ENCODE peak calls at places on chromosomes 2 and 18, in eight cellular contexts. One of them, this sample, is unnamed.

GRCh38 chr2:18991177-18992168 is 366.9 kb downstream of the OSR1 start:
- DNase-seq in naive thymus-derived CD4-positive, alpha-beta T cell: no peak
- DNase-seq in BJ: peak; percentile 66
- DNase-seq in CD4-positive, alpha-beta memory T cell: no peak
- DNase-seq in left lung: peak; percentile 41
- DNase-seq in heart right ventricle: peak; percentile 9
- DNase-seq in aorta: peak; percentile 62
- DNase-seq in cardiac muscle cell: peak; percentile 91
- DNase-seq in this sample: peak; percentile 83

GRCh38 chr2:236498369-236498768 is 71.3 kb upstream of the ACKR3 start:
- DNase-seq in naive thymus-derived CD4-positive, alpha-beta T cell: no peak
- DNase-seq in BJ: peak; percentile 35
- DNase-seq in CD4-positive, alpha-beta memory T cell: no peak
- DNase-seq in left lung: peak; percentile 55
- DNase-seq in heart right ventricle: peak; percentile 19
- DNase-seq in aorta: peak; percentile 52
- DNase-seq in cardiac muscle cell: peak; percentile 71
- DNase-seq in this sample: no peak

GRCh38 chr2:187577310-187577709 is 23.1 kb upstream of the TFPI start:
- DNase-seq in naive thymus-derived CD4-positive, alpha-beta T cell: no peak
- DNase-seq in BJ: no peak
- DNase-seq in CD4-positive, alpha-beta memory T cell: no peak
- DNase-seq in left lung: no peak
- DNase-seq in heart right ventricle: no peak
- DNase-seq in aorta: no peak
- DNase-seq in cardiac muscle cell: peak; percentile 34
- DNase-seq in this sample: no peak

GRCh38 chr2:224136394-224136793 is 97.3 kb upstream of the SERPINE2 start:
- DNase-seq in naive thymus-derived CD4-positive, alpha-beta T cell: no peak
- DNase-seq in BJ: no peak
- DNase-seq in CD4-positive, alpha-beta memory T cell: no peak
- DNase-seq in left lung: no peak
- DNase-seq in heart right ventricle: no peak
- DNase-seq in aorta: no peak
- DNase-seq in cardiac muscle cell: no peak
- DNase-seq in this sample: no peak

GRCh38 chr18:24009651-24010333 is 4.8 kb upstream of the TTC39C start:
- DNase-seq in naive thymus-derived CD4-positive, alpha-beta T cell: no peak
- DNase-seq in BJ: no peak
- DNase-seq in CD4-positive, alpha-beta memory T cell: peak; percentile 47
- DNase-seq in left lung: no peak
- DNase-seq in heart right ventricle: no peak
- DNase-seq in aorta: no peak
- DNase-seq in cardiac muscle cell: no peak
- DNase-seq in this sample: no peak

GRCh38 chr2:106161938-106162814 is 31.9 kb downstream of the UXS1 start:
- DNase-seq in naive thymus-derived CD4-positive, alpha-beta T cell: peak; percentile 34
- DNase-seq in BJ: no peak
- DNase-seq in CD4-positive, alpha-beta memory T cell: no peak
- DNase-seq in left lung: peak; percentile 75
- DNase-seq in heart right ventricle: no peak
- DNase-seq in aorta: no peak
- DNase-seq in cardiac muscle cell: peak; percentile 55
- DNase-seq in this sample: peak; percentile 79

GRCh38 chr2:38997784-38998183 is 108.1 kb downstream of the ARHGEF33 start:
- DNase-seq in naive thymus-derived CD4-positive, alpha-beta T cell: no peak
- DNase-seq in BJ: peak; percentile 46
- DNase-seq in CD4-positive, alpha-beta memory T cell: no peak
- DNase-seq in left lung: no peak
- DNase-seq in heart right ventricle: no peak
- DNase-seq in aorta: no peak
- DNase-seq in cardiac muscle cell: peak; percentile 92
- DNase-seq in this sample: no peak

GRCh38 chr2:101737478-101738240 is 40.2 kb downstream of the MAP4K4 start:
- DNase-seq in naive thymus-derived CD4-positive, alpha-beta T cell: no peak
- DNase-seq in BJ: no peak
- DNase-seq in CD4-positive, alpha-beta memory T cell: no peak
- DNase-seq in left lung: no peak
- DNase-seq in heart right ventricle: no peak
- DNase-seq in aorta: no peak
- DNase-seq in cardiac muscle cell: no peak
- DNase-seq in this sample: no peak

GRCh38 chr2:24353933-24354332 is 6.4 kb downstream of the ITSN2 start:
- DNase-seq in naive thymus-derived CD4-positive, alpha-beta T cell: no peak
- DNase-seq in BJ: no peak
- DNase-seq in CD4-positive, alpha-beta memory T cell: no peak
- DNase-seq in left lung: no peak
- DNase-seq in heart right ventricle: no peak
- DNase-seq in aorta: no peak
- DNase-seq in cardiac muscle cell: no peak
- DNase-seq in this sample: no peak

GRCh38 chr18:31738460-31739407 is 21.9 kb downstream of the SLC25A52 start:
- DNase-seq in naive thymus-derived CD4-positive, alpha-beta T cell: no peak
- DNase-seq in BJ: no peak
- DNase-seq in CD4-positive, alpha-beta memory T cell: no peak
- DNase-seq in left lung: no peak
- DNase-seq in heart right ventricle: no peak
- DNase-seq in aorta: no peak
- DNase-seq in cardiac muscle cell: no peak
- DNase-seq in this sample: no peak

GRCh38 chr2:88127888-88128653 is at the start of gene FABP1:
- DNase-seq in naive thymus-derived CD4-positive, alpha-beta T cell: no peak
- DNase-seq in BJ: no peak
- DNase-seq in CD4-positive, alpha-beta memory T cell: no peak
- DNase-seq in left lung: no peak
- DNase-seq in heart right ventricle: no peak
- DNase-seq in aorta: no peak
- DNase-seq in cardiac muscle cell: no peak
- DNase-seq in this sample: no peak

GRCh38 chr2:65227035-65227470 is 578 bp upstream of the ACTR2 start:
- DNase-seq in naive thymus-derived CD4-positive, alpha-beta T cell: no peak
- DNase-seq in BJ: no peak
- DNase-seq in CD4-positive, alpha-beta memory T cell: no peak
- DNase-seq in left lung: no peak
- DNase-seq in heart right ventricle: no peak
- DNase-seq in aorta: no peak
- DNase-seq in cardiac muscle cell: peak; percentile 33
- DNase-seq in this sample: peak; percentile 26

GRCh38 chr2:3265471-3265870 is 112.1 kb downstream of the EIPR1 start:
- DNase-seq in naive thymus-derived CD4-positive, alpha-beta T cell: no peak
- DNase-seq in BJ: no peak
- DNase-seq in CD4-positive, alpha-beta memory T cell: no peak
- DNase-seq in left lung: no peak
- DNase-seq in heart right ventricle: no peak
- DNase-seq in aorta: no peak
- DNase-seq in cardiac muscle cell: no peak
- DNase-seq in this sample: no peak

GRCh38 chr2:231933916-231934401 is 7.8 kb upstream of the NPPC start:
- DNase-seq in naive thymus-derived CD4-positive, alpha-beta T cell: no peak
- DNase-seq in BJ: no peak
- DNase-seq in CD4-positive, alpha-beta memory T cell: no peak
- DNase-seq in left lung: no peak
- DNase-seq in heart right ventricle: peak; percentile 77
- DNase-seq in aorta: no peak
- DNase-seq in cardiac muscle cell: peak; percentile 54
- DNase-seq in this sample: no peak

GRCh38 chr18:1103567-1103966 is 198.9 kb downstream of the ADCYAP1 start:
- DNase-seq in naive thymus-derived CD4-positive, alpha-beta T cell: no peak
- DNase-seq in BJ: no peak
- DNase-seq in CD4-positive, alpha-beta memory T cell: no peak
- DNase-seq in left lung: no peak
- DNase-seq in heart right ventricle: no peak
- DNase-seq in aorta: no peak
- DNase-seq in cardiac muscle cell: no peak
- DNase-seq in this sample: no peak

GRCh38 chr2:57696016-57696415 is 350.6 kb upstream of the VRK2 start:
- DNase-seq in naive thymus-derived CD4-positive, alpha-beta T cell: no peak
- DNase-seq in BJ: no peak
- DNase-seq in CD4-positive, alpha-beta memory T cell: no peak
- DNase-seq in left lung: no peak
- DNase-seq in heart right ventricle: no peak
- DNase-seq in aorta: no peak
- DNase-seq in cardiac muscle cell: no peak
- DNase-seq in this sample: no peak

DNA sequence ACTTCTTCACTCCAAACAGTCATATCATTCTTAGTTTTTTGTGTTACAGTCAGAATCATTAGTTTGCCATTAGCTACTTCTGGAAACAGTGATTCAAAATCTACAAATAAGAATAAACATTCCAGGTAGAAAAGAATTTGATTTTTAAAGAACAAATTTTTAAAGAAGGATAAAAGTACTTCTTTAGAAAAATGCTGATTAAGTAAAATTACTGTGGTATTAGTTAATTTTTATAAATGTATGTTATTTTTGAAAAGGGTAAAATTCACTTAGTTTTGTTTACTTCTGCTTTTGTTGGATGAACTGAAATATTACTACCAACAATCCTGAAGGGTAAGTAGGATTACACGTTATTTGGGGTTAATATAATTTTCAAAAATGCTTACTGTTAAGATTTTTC is 11.8 kb downstream of the MMADHC start:
- DNase-seq in naive thymus-derived CD4-positive, alpha-beta T cell: no peak
- DNase-seq in BJ: no peak
- DNase-seq in CD4-positive, alpha-beta memory T cell: no peak
- DNase-seq in left lung: no peak
- DNase-seq in heart right ventricle: no peak
- DNase-seq in aorta: no peak
- DNase-seq in cardiac muscle cell: no peak
- DNase-seq in this sample: no peak
- H3K36me3 ChIP-seq in naive thymus-derived CD4-positive, alpha-beta T cell: peaks cover 19% of the 10 kb centered on the region
- H3K36me3 ChIP-seq in BJ: peaks cover 7% of the 10 kb centered on the region
- H3K36me3 ChIP-seq in CD4-positive, alpha-beta memory T cell: peaks cover 79% of the 10 kb centered on the region
- H3K36me3 ChIP-seq in left lung: peaks cover 92% of the 10 kb centered on the region
- H3K36me3 ChIP-seq in heart right ventricle: peaks cover 19% of the 10 kb centered on the region
- H3K36me3 ChIP-seq in aorta: no peaks in the 10 kb centered on the region
- H3K36me3 ChIP-seq in cardiac muscle cell: peaks cover 67% of the 10 kb centered on the region
- H3K36me3 ChIP-seq in this sample: peaks cover 13% of the 10 kb centered on the region

GRCh38 chr18:58753976-58754375 is 82.7 kb downstream of the MALT1 start:
- DNase-seq in naive thymus-derived CD4-positive, alpha-beta T cell: no peak
- DNase-seq in BJ: no peak
- DNase-seq in CD4-positive, alpha-beta memory T cell: no peak
- DNase-seq in left lung: no peak
- DNase-seq in heart right ventricle: no peak
- DNase-seq in aorta: no peak
- DNase-seq in cardiac muscle cell: no peak
- DNase-seq in this sample: no peak

GRCh38 chr18:58754544-58755068 is 83.3 kb downstream of the MALT1 start:
- DNase-seq in naive thymus-derived CD4-positive, alpha-beta T cell: no peak
- DNase-seq in BJ: no peak
- DNase-seq in CD4-positive, alpha-beta memory T cell: no peak
- DNase-seq in left lung: peak; percentile 58
- DNase-seq in heart right ventricle: peak; percentile 36
- DNase-seq in aorta: peak; percentile 82
- DNase-seq in cardiac muscle cell: no peak
- DNase-seq in this sample: no peak

GRCh38 chr18:58745914-58746313 is 74.6 kb downstream of the MALT1 start:
- DNase-seq in naive thymus-derived CD4-positive, alpha-beta T cell: no peak
- DNase-seq in BJ: no peak
- DNase-seq in CD4-positive, alpha-beta memory T cell: no peak
- DNase-seq in left lung: no peak
- DNase-seq in heart right ventricle: no peak
- DNase-seq in aorta: no peak
- DNase-seq in cardiac muscle cell: no peak
- DNase-seq in this sample: no peak

GRCh38 chr18:58748899-58749595 is 77.8 kb downstream of the MALT1 start:
- DNase-seq in naive thymus-derived CD4-positive, alpha-beta T cell: no peak
- DNase-seq in BJ: no peak
- DNase-seq in CD4-positive, alpha-beta memory T cell: no peak
- DNase-seq in left lung: no peak
- DNase-seq in heart right ventricle: no peak
- DNase-seq in aorta: no peak
- DNase-seq in cardiac muscle cell: no peak
- DNase-seq in this sample: no peak
- H3K36me3 ChIP-seq in naive thymus-derived CD4-positive, alpha-beta T cell: peaks cover 17% of the 10 kb centered on the region
- H3K36me3 ChIP-seq in BJ: peaks cover 13% of the 10 kb centered on the region
- H3K36me3 ChIP-seq in CD4-positive, alpha-beta memory T cell: peaks cover 46% of the 10 kb centered on the region
- H3K36me3 ChIP-seq in left lung: peaks cover 65% of the 10 kb centered on the region
- H3K36me3 ChIP-seq in heart right ventricle: peaks cover 57% of the 10 kb centered on the region
- H3K36me3 ChIP-seq in aorta: peaks cover 8% of the 10 kb centered on the region
- H3K36me3 ChIP-seq in cardiac muscle cell: peaks cover 56% of the 10 kb centered on the region
- H3K36me3 ChIP-seq in this sample: peaks cover 14% of the 10 kb centered on the region

GRCh38 chr2:179946346-179946745 is 60.8 kb downstream of the CWC22 start:
- DNase-seq in naive thymus-derived CD4-positive, alpha-beta T cell: no peak
- DNase-seq in BJ: no peak
- DNase-seq in CD4-positive, alpha-beta memory T cell: no peak
- DNase-seq in left lung: no peak
- DNase-seq in heart right ventricle: no peak
- DNase-seq in aorta: no peak
- DNase-seq in cardiac muscle cell: no peak
- DNase-seq in this sample: no peak
- H3K36me3 ChIP-seq in naive thymus-derived CD4-positive, alpha-beta T cell: peaks cover 15% of the 10 kb centered on the region
- H3K36me3 ChIP-seq in BJ: peaks cover 3% of the 10 kb centered on the region
- H3K36me3 ChIP-seq in CD4-positive, alpha-beta memory T cell: peaks cover 24% of the 10 kb centered on the region
- H3K36me3 ChIP-seq in left lung: peaks cover 74% of the 10 kb centered on the region
- H3K36me3 ChIP-seq in heart right ventricle: peaks cover 52% of the 10 kb centered on the region
- H3K36me3 ChIP-seq in aorta: peaks cover 2% of the 10 kb centered on the region
- H3K36me3 ChIP-seq in cardiac muscle cell: peaks cover 26% of the 10 kb centered on the region
- H3K36me3 ChIP-seq in this sample: peaks cover 26% of the 10 kb centered on the region

GRCh38 chr2:230430957-230431635 is 15.1 kb downstream of the SP100 start:
- DNase-seq in naive thymus-derived CD4-positive, alpha-beta T cell: no peak
- DNase-seq in BJ: no peak
- DNase-seq in CD4-positive, alpha-beta memory T cell: no peak
- DNase-seq in left lung: no peak
- DNase-seq in heart right ventricle: no peak
- DNase-seq in aorta: no peak
- DNase-seq in cardiac muscle cell: no peak
- DNase-seq in this sample: no peak

GRCh38 chr2:230429513-230429912 is 13.5 kb downstream of the SP100 start:
- DNase-seq in naive thymus-derived CD4-positive, alpha-beta T cell: no peak
- DNase-seq in BJ: no peak
- DNase-seq in CD4-positive, alpha-beta memory T cell: no peak
- DNase-seq in left lung: no peak
- DNase-seq in heart right ventricle: no peak
- DNase-seq in aorta: no peak
- DNase-seq in cardiac muscle cell: no peak
- DNase-seq in this sample: no peak

GRCh38 chr2:230435431-230435830 is 19.4 kb downstream of the SP100 start:
- DNase-seq in naive thymus-derived CD4-positive, alpha-beta T cell: no peak
- DNase-seq in BJ: no peak
- DNase-seq in CD4-positive, alpha-beta memory T cell: no peak
- DNase-seq in left lung: no peak
- DNase-seq in heart right ventricle: no peak
- DNase-seq in aorta: no peak
- DNase-seq in cardiac muscle cell: no peak
- DNase-seq in this sample: no peak

GRCh38 chr2:230439590-230439989 is 23.6 kb downstream of the SP100 start:
- DNase-seq in naive thymus-derived CD4-positive, alpha-beta T cell: no peak
- DNase-seq in BJ: no peak
- DNase-seq in CD4-positive, alpha-beta memory T cell: peak; percentile 5
- DNase-seq in left lung: no peak
- DNase-seq in heart right ventricle: no peak
- DNase-seq in aorta: no peak
- DNase-seq in cardiac muscle cell: no peak
- DNase-seq in this sample: no peak

GRCh38 chr2:230434677-230435324 is 18.8 kb downstream of the SP100 start:
- DNase-seq in naive thymus-derived CD4-positive, alpha-beta T cell: no peak
- DNase-seq in BJ: no peak
- DNase-seq in CD4-positive, alpha-beta memory T cell: no peak
- DNase-seq in left lung: no peak
- DNase-seq in heart right ventricle: no peak
- DNase-seq in aorta: no peak
- DNase-seq in cardiac muscle cell: no peak
- DNase-seq in this sample: no peak
- H3K36me3 ChIP-seq in naive thymus-derived CD4-positive, alpha-beta T cell: peaks cover 7% of the 10 kb centered on the region
- H3K36me3 ChIP-seq in BJ: peaks cover 1% of the 10 kb centered on the region
- H3K36me3 ChIP-seq in CD4-positive, alpha-beta memory T cell: peaks cover 15% of the 10 kb centered on the region
- H3K36me3 ChIP-seq in left lung: peaks cover 18% of the 10 kb centered on the region
- H3K36me3 ChIP-seq in heart right ventricle: no peaks in the 10 kb centered on the region
- H3K36me3 ChIP-seq in aorta: peaks cover 2% of the 10 kb centered on the region
- H3K36me3 ChIP-seq in cardiac muscle cell: no peaks in the 10 kb centered on the region
- H3K36me3 ChIP-seq in this sample: no peaks in the 10 kb centered on the region